ENCODE peak calls at places on chromosomes 4 and X, in seven cellular contexts. L is transverse colon; D is stimulated activated naive CD8-positive, alpha-beta T cell treated with anti-CD3 and anti-CD28 coated beads, Interleukin-15, Interleukin-2, amounts not matched to agents 100 U/mL and 50 U/mL, for 24 hours; Q is stimulated activated CD4-positive, alpha-beta T cell treated with anti-CD3 and anti-CD28 coated beads, Interleukin-15, amount 100 ng/mL, for 1 hour; S is T-cell; K is HCT116; T is GM12892. N is an unnamed sample.

GRCh38 chr4:41750624-41751324 is 2.2 kb upstream of the PHOX2B start:
- DNase-seq in L (no peak), T (no peak), Q (no peak), S (no peak), D (no peak), K (no peak), N (no peak)

GRCh38 chr4:31239886-31240285 is 519.7 kb downstream of the PCDH7 start:
- DNase-seq in L (no peak), S (no peak), K (no peak), D (no peak), Q (no peak), T (no peak), N (no peak)

GRCh38 chrX:47745386-47745785 is 86.4 kb upstream of the UXT start:
- DNase-seq in L (no peak), Q (no peak), S (no peak), T (no peak), K (no peak), D (no peak), N (no peak)

GRCh38 chr4:88609387-88609786 is 17.1 kb downstream of the HERC3 start:
- DNase-seq in Q (no peak), S (no peak), T (no peak), L (no peak), D (no peak), K (no peak), N (no peak)

GRCh38 chr4:136032391-136032790 is 1499.9 kb downstream of the PCDH18 start:
- DNase-seq in S (no peak), T (no peak), L (no peak), D (no peak), Q (no peak), K (no peak), N (no peak)

GRCh38 chr4:102356562-102357202 is 11.4 kb upstream of the SLC39A8 start:
- DNase-seq in K (no peak), D (no peak), Q (no peak), L (peak), T (no peak), S (no peak), N (peak)

GRCh38 chr4:16693040-16693506 is 205.4 kb downstream of the LDB2 start:
- DNase-seq in K (no peak), Q (no peak), T (no peak), S (no peak), D (no peak), L (peak), N (no peak)

GRCh38 chrX:126064901-126065541 is 101.1 kb downstream of the DCAF12L2 start:
- DNase-seq in T (no peak), Q (no peak), D (no peak), K (no peak), S (no peak), L (no peak), N (no peak)

GRCh38 chr4:124862261-124862660 is 149.7 kb upstream of the ANKRD50 start:
- DNase-seq in K (no peak), T (no peak), L (no peak), S (no peak), D (no peak), Q (no peak), N (no peak)

GRCh38 chr4:185685804-185686203 is 126.2 kb downstream of the SORBS2 start:
- DNase-seq in D (no peak), S (no peak), K (no peak), Q (no peak), L (no peak), T (no peak), N (no peak)

GRCh38 chr4:125317526-125317880 is 2.7 kb downstream of the FAT4 start:
- DNase-seq in D (peak), Q (no peak), K (no peak), S (no peak), L (peak), T (no peak), N (peak)

GRCh38 chr4:1400861-1401408 is 5.3 kb downstream of the NKX1-1 start:
- DNase-seq in T (peak), L (no peak), K (no peak), Q (no peak), D (no peak), S (no peak), N (no peak)

GRCh38 chr4:110211007-110211769 is 12.8 kb upstream of the ELOVL6 start:
- DNase-seq in D (no peak), K (no peak), L (peak), Q (no peak), S (peak), T (peak), N (peak)

GRCh38 chr4:127124919-127125318 is 507.8 kb upstream of the INTU start:
- DNase-seq in K (no peak), Q (no peak), S (no peak), D (no peak), T (no peak), L (no peak), N (no peak)

GRCh38 chr4:6693274-6694176 is at the start of gene S100P:
- DNase-seq in T (no peak), D (no peak), K (no peak), Q (no peak), S (no peak), L (peak), N (no peak)

GRCh38 chr4:107863416-107863815 is 38.7 kb downstream of the SGMS2 start:
- DNase-seq in Q (no peak), T (no peak), K (no peak), S (no peak), D (no peak), L (no peak), N (no peak)

GRCh38 chr4:85409251-85409650 is 65.7 kb upstream of the ARHGAP24 start:
- DNase-seq in S (no peak), T (no peak), Q (no peak), L (no peak), K (no peak), D (no peak), N (no peak)

GRCh38 chr4:113575391-113575790 is 186.1 kb downstream of the CAMK2D start:
- DNase-seq in Q (no peak), L (no peak), K (no peak), T (no peak), D (no peak), S (no peak), N (no peak)

GRCh38 chr4:7787067-7787466 is 152.6 kb downstream of the AFAP1 start:
- DNase-seq in Q (no peak), K (no peak), L (no peak), T (no peak), S (no peak), D (no peak), N (no peak)

GRCh38 chr4:110510955-110511544 is 35.1 kb downstream of the ENPEP start:
- DNase-seq in Q (no peak), L (no peak), K (peak), D (no peak), S (no peak), T (no peak), N (no peak)

GRCh38 chr4:186832906-186833305 is 109.2 kb upstream of the FAT1 start:
- DNase-seq in K (no peak), D (no peak), L (no peak), Q (no peak), S (no peak), T (no peak), N (no peak)

GRCh38 chr4:105895324-105895608 is at the start of gene NPNT:
- DNase-seq in S (no peak), T (peak), L (peak), K (no peak), Q (no peak), D (no peak), N (peak)

GRCh38 chr4:4712800-4713528 is 146.5 kb upstream of the MSX1 start:
- DNase-seq in Q (no peak), S (no peak), L (no peak), K (no peak), T (no peak), D (no peak), N (no peak)

GRCh38 chr4:176782794-176783193 is 9.9 kb downstream of the VEGFC start:
- DNase-seq in T (no peak), L (no peak), D (no peak), K (no peak), Q (no peak), S (no peak), N (no peak)

GRCh38 chr4:1039493-1040343 is 28.3 kb downstream of the FGFRL1 start:
- DNase-seq in K (no peak), D (no peak), L (peak), T (no peak), Q (no peak), S (no peak), N (peak)

GRCh38 chr4:41360911-41361830 is 104.4 kb downstream of the UCHL1 start:
- DNase-seq in L (peak), T (no peak), Q (no peak), S (no peak), D (no peak), K (no peak), N (peak)

GRCh38 chr4:15779336-15779735 is 1.2 kb downstream of the CD38 start:
- DNase-seq in K (no peak), T (no peak), S (no peak), L (peak), Q (no peak), D (no peak), N (peak)

GRCh38 chrX:107706309-107706708 is 69.3 kb downstream of the TSC22D3 start:
- DNase-seq in K (no peak), T (no peak), Q (no peak), L (no peak), S (no peak), D (no peak), N (no peak)

GRCh38 chr4:55947254-55947882 is 1.4 kb upstream of the CEP135 start:
- DNase-seq in D (peak), Q (no peak), S (peak), T (peak), L (peak), K (no peak), N (no peak)

GRCh38 chr4:101835121-101835904 is 44.8 kb downstream of the BANK1 start:
- DNase-seq in S (no peak), T (no peak), D (no peak), Q (no peak), K (no peak), L (no peak), N (no peak)

GRCh38 chr4:137274404-137274803 is 257.9 kb downstream of the PCDH18 start:
- DNase-seq in T (no peak), S (no peak), L (no peak), D (no peak), Q (no peak), K (no peak), N (no peak)

GRCh38 chr4:88999392-88999791 is 57.6 kb downstream of the FAM13A start:
- DNase-seq in Q (no peak), L (no peak), D (no peak), S (no peak), T (no peak), K (no peak), N (no peak)

GRCh38 chr4:1565598-1566295 is 118.4 kb downstream of the FAM53A start:
- DNase-seq in Q (no peak), K (no peak), T (no peak), L (no peak), S (peak), D (no peak), N (no peak)

GRCh38 chr4:142354041-142354440 is 492.1 kb downstream of the INPP4B start:
- DNase-seq in Q (no peak), T (no peak), K (no peak), S (no peak), L (no peak), D (no peak), N (no peak)

GRCh38 chr4:2116687-2117400 is 57.7 kb downstream of the NAT8L start:
- DNase-seq in T (no peak), K (no peak), S (no peak), D (no peak), Q (no peak), L (no peak), N (no peak)

GRCh38 chrX:69321789-69322188 is 156.5 kb upstream of the PJA1 start:
- DNase-seq in K (no peak), T (no peak), S (no peak), L (no peak), Q (no peak), D (no peak), N (no peak)

GRCh38 chr4:55765070-55765469 is 54.5 kb upstream of the EXOC1L start:
- DNase-seq in D (no peak), S (no peak), T (no peak), Q (no peak), L (no peak), K (no peak), N (no peak)

GRCh38 chrX:55524487-55524886 is 34.8 kb upstream of the USP51 start:
- DNase-seq in K (no peak), T (no peak), Q (no peak), S (no peak), D (no peak), L (no peak), N (no peak)

N was measured in mucosa of gallbladder.